ENCODE peak calls at places on chromosomes 11 and 22, in four cellular contexts. K is iPS DF 6.9; A is stimulated activated CD8-positive, alpha-beta memory T cell treated with anti-CD3 and anti-CD28 coated beads, Interleukin-2, amount 100 ng/mL, for 48 hours; G is NCI-H2171 treated with DMSO at 0.1 percent for 48 hours. E is an unnamed sample.

GRCh38 chr11:111465400-111465799 is 46.8 kb downstream of the BTG4 start:
- DNase-seq in A (no peak), K (no peak), G (no peak), E (no peak)

GRCh38 chr22:50012201-50013181 is at the start of gene IL17REL:
- DNase-seq in G (no peak), K (no peak), A (no peak), E (peak; percentile 55)

GRCh38 chr22:50314455-50315288 is 7.2 kb upstream of the PLXNB2 start:
- DNase-seq in A (peak; percentile 74), K (no peak), G (no peak), E (no peak)

GRCh38 chr11:94132152-94132558 is 3.5 kb downstream of the PANX1 start:
- DNase-seq in A (no peak), K (no peak), G (no peak), E (no peak)

GRCh38 chr22:36238348-36239149 is 778 bp downstream of the APOL2 start:
- DNase-seq in K (no peak), A (no peak), G (no peak), E (no peak)

GRCh38 chr11:66322732-66323427 is 6.0 kb upstream of the CD248 start:
- DNase-seq in K (no peak), G (no peak), A (no peak), E (peak; percentile 81)

GRCh38 chr22:34111210-34111824 is 191.0 kb upstream of the LARGE1 start:
- DNase-seq in A (no peak), K (peak; percentile 9), G (peak; percentile 18), E (peak; percentile 64)

GRCh38 chr22:40714514-40714966 is 35.3 kb downstream of the MCHR1 start:
- DNase-seq in K (no peak), G (peak; percentile 77), A (no peak), E (no peak)

GRCh38 chr11:101034076-101034475 is 95.5 kb downstream of the PGR start:
- DNase-seq in K (no peak), G (peak; percentile 3), A (no peak), E (peak; percentile 70)

GRCh38 chr11:75421035-75421602 is 11.9 kb downstream of the KLHL35 start:
- DNase-seq in K (no peak), A (no peak), G (no peak), E (no peak)

GRCh38 chr11:76805206-76805913 is 22.2 kb downstream of the TSKU start:
- DNase-seq in K (no peak), A (peak; percentile 48), G (no peak), E (no peak)

GRCh38 chr11:17753153-17753552 is 18.6 kb downstream of the KCNC1 start:
- DNase-seq in K (no peak), G (no peak), A (no peak), E (no peak)

GRCh38 chr11:32440920-32441319 is 5.6 kb upstream of the WT1 start:
- DNase-seq in K (no peak), G (no peak), A (no peak), E (no peak)

GRCh38 chr22:48699531-48699930 is 1128.1 kb downstream of the BRD1 start:
- DNase-seq in G (no peak), K (no peak), A (no peak), E (no peak)

GRCh38 chr11:67280791-67281551 is 8.1 kb upstream of the ANKRD13D start:
- DNase-seq in A (no peak), K (no peak), G (no peak), E (peak; percentile 63)

GRCh38 chr22:22787805-22788459 is 99.7 kb upstream of the IGLL5 start:
- DNase-seq in A (peak; percentile 50), G (peak; percentile 27), K (peak; percentile 22), E (no peak)

GRCh38 chr22:30474683-30475424 is 3.0 kb upstream of the SEC14L3 start:
- DNase-seq in G (peak; percentile 86), K (no peak), A (no peak), E (no peak)

GRCh38 chr11:11813288-11813962 is 28.3 kb upstream of the USP47 start:
- DNase-seq in G (no peak), A (no peak), K (no peak), E (peak; percentile 78)

GRCh38 chr11:65301491-65302329 is 13.0 kb upstream of the CDC42EP2 start:
- DNase-seq in K (no peak), G (no peak), A (no peak), E (peak; percentile 81)

GRCh38 chr11:70467196-70468085 is 69.1 kb downstream of the CTTN start:
- DNase-seq in A (peak; percentile 42), G (peak; percentile 71), K (no peak), E (no peak)

GRCh38 chr22:25896098-25896497 is 154.1 kb downstream of the MYO18B start:
- DNase-seq in G (peak; percentile 12), A (no peak), K (no peak), E (no peak)

GRCh38 chr11:43989162-43989961 is 46.9 kb downstream of the C11orf96 start:
- DNase-seq in A (no peak), G (peak; percentile 89), K (no peak), E (peak; percentile 86)

GRCh38 chr11:3944198-3944597 is 88.7 kb downstream of the STIM1 start:
- DNase-seq in A (no peak), K (no peak), G (no peak), E (no peak)

GRCh38 chr11:110056956-110057355 is 36.2 kb upstream of the ZC3H12C start:
- DNase-seq in K (no peak), A (no peak), G (no peak), E (no peak)

GRCh38 chr11:107689317-107690202 is 22.3 kb downstream of the SLN start:
- DNase-seq in A (peak; percentile 51), G (peak; percentile 61), K (no peak), E (peak; percentile 80)

GRCh38 chr11:86442420-86442819 is 67.7 kb downstream of the CCDC81 start:
- DNase-seq in K (no peak), A (no peak), G (no peak), E (no peak)

GRCh38 chr11:72741849-72742521 is 10.2 kb downstream of the ARAP1 start:
- DNase-seq in A (no peak), G (no peak), K (no peak), E (no peak)

GRCh38 chr22:19239464-19239863 is 52.1 kb downstream of the CLTCL1 start:
- DNase-seq in G (no peak), K (no peak), A (no peak), E (no peak)

GRCh38 chr22:25213221-25213620 is 6.2 kb upstream of the CRYBB2 start:
- DNase-seq in K (no peak), G (no peak), A (no peak), E (no peak)

GRCh38 chr11:93921695-93922468 is 71.5 kb upstream of the VSTM5 start:
- DNase-seq in K (peak; percentile 87), A (no peak), G (peak; percentile 48), E (no peak)

GRCh38 chr11:60855726-60856633 is at the start of gene PTGDR2:
- DNase-seq in A (no peak), G (no peak), K (no peak), E (no peak)

GRCh38 chr22:25763239-25763777 is 21.3 kb downstream of the MYO18B start:
- DNase-seq in K (no peak), A (no peak), G (no peak), E (no peak)

GRCh38 chr11:65150513-65151271 is 16.4 kb upstream of the SYVN1 start:
- DNase-seq in G (peak; percentile 78), K (no peak), A (peak; percentile 26), E (peak; percentile 90)

GRCh38 chr11:66932543-66932942 is 25.6 kb downstream of the PC start:
- DNase-seq in G (no peak), K (no peak), A (no peak), E (no peak)

GRCh38 chr22:43883012-43883661 is 8.7 kb downstream of the PNPLA5 start:
- DNase-seq in K (peak; percentile 68), G (peak; percentile 68), A (peak; percentile 28), E (peak; percentile 54)

GRCh38 chr22:21582801-21583740 is 15.6 kb downstream of the UBE2L3 start:
- DNase-seq in K (no peak), G (no peak), A (no peak), E (no peak)